ENCODE peak calls at places on chromosome 17, in six cellular contexts. O is psoas muscle; U is left ventricle myocardium inferior; P is heart right ventricle; K is CD4-positive, alpha-beta T cell; F is ovary. S is an unnamed sample.

GRCh38 chr17:55484575-55484974 is 26.7 kb downstream of the SMIM36 start:
- DNase-seq in O (no peak), U (no peak), P (no peak), K (no peak), F (no peak), S (no peak)

GRCh38 chr17:31838641-31839225 is 20.3 kb downstream of the COPRS start:
- DNase-seq in O (no peak), U (no peak), P (no peak), K (no peak), F (no peak), S (no peak)

GRCh38 chr17:61334673-61335072 is 65.0 kb upstream of the TBX2 start:
- DNase-seq in O (no peak), U (no peak), P (no peak), K (no peak), F (no peak), S (no peak)

GRCh38 chr17:15966879-15967248 is 21.9 kb downstream of the ADORA2B start:
- DNase-seq in O (no peak), U (no peak), P (no peak), K (no peak), F (no peak), S (no peak)

GRCh38 chr17:40060887-40061480 is 1.8 kb upstream of the THRA start:
- DNase-seq in O (no peak), U (no peak), P (no peak), K (no peak), F (no peak), S (no peak)

GRCh38 chr17:46822388-46822921 is 4.0 kb upstream of the WNT3 start:
- DNase-seq in O (peak), U (no peak), P (no peak), K (no peak), F (no peak), S (peak)

GRCh38 chr17:47860396-47860795 is 9.4 kb upstream of the SP6 start:
- DNase-seq in O (no peak), U (no peak), P (no peak), K (no peak), F (no peak), S (no peak)

GRCh38 chr17:76398523-76399174 is 14.2 kb downstream of the SPHK1 start:
- DNase-seq in O (no peak), U (no peak), P (no peak), K (no peak), F (no peak), S (no peak)

GRCh38 chr17:82808921-82809905 is 30.6 kb downstream of the ZNF750 start:
- DNase-seq in O (peak), U (no peak), P (no peak), K (no peak), F (peak), S (no peak)

GRCh38 chr17:68378202-68379149 is 78.8 kb downstream of the WIPI1 start:
- DNase-seq in O (peak), U (peak), P (peak), K (no peak), F (peak), S (no peak)

DNA sequence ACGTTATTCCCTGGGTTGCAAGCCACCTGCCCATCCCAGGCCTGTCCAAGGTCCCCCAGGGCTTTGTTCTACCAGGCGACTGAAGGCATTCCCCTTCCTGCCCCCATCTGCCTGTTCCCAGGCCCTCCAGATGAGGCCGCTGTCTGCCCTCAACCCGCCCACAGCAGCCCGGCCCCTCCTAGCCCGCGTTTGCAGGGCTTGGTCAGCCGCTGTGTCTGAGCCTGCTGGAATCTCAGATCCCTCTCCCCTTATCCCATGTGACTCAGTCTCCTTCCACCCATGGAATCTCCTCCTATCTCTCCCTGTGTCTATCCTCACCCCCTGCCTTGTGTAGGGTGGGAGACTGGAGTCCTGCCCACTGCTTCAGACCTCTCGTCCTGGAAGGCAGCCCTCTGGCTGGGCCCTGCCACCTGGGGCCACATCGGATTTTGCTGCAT is 186.0 kb upstream of the TNRC6C start:
- DNase-seq in O (peak), U (peak), P (peak), K (peak), F (no peak), S (peak)
- TF ChIP-seq CTCF in O (peak), U (peak), P (peak), K (peak), F (no peak), S (peak)

DNA sequence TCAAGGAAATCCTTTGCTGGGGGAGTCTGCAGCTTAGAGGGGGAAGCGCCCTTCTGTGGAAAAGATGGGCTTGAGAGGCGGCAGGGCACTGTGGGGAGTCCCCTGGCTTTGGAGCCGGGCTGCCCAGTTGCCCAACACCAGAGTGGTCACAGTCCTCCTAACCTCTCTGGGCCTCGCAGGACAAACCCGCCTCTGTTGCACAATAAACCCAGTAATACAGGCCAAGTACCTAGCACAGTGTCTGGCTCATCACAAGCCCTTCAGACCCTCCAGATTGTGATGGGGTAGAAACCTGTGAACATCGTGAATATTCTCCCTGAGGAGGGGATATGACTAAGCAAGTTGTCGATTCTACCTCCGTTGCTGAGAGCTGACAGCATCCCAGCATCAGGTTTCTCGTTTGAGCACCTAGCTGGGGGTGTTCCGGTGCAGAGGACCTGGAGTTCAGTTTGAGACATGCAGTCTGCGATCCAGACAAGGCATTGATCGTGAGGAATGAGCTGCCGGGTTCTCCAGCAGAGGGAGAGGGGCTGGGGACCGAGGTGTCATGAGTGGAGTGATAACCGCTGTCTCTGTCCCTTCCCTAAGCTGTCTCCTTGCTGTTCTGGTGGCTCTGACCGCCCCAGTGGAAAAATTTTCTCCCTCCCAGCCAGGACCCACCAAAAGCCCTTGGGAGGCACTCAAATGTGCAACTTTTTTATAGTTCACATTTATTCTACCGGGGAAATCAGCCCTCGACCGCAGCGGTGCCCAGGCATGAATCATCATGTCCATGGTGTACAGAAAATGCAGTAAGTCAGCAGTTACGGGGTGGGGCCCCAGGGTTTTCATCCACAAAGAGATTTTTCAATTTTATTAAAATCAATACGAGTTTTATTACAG is 161.9 kb downstream of the WSCD1 start:
- DNase-seq in O (no peak), U (no peak), P (no peak), K (no peak), F (no peak), S (no peak)
- TF ChIP-seq CTCF in O (no peak), U (no peak), P (no peak), K (no peak), F (no peak), S (no peak)

GRCh38 chr17:44575408-44575807 is 18.1 kb downstream of the FZD2 start:
- DNase-seq in O (no peak), U (no peak), P (no peak), K (no peak), F (no peak), S (no peak)

GRCh38 chr17:44581868-44582267 is 24.6 kb downstream of the FZD2 start:
- DNase-seq in O (no peak), U (no peak), P (no peak), K (no peak), F (no peak), S (no peak)

GRCh38 chr17:44584498-44584897 is 27.2 kb downstream of the FZD2 start:
- DNase-seq in O (no peak), U (no peak), P (no peak), K (no peak), F (no peak), S (no peak)

DNA sequence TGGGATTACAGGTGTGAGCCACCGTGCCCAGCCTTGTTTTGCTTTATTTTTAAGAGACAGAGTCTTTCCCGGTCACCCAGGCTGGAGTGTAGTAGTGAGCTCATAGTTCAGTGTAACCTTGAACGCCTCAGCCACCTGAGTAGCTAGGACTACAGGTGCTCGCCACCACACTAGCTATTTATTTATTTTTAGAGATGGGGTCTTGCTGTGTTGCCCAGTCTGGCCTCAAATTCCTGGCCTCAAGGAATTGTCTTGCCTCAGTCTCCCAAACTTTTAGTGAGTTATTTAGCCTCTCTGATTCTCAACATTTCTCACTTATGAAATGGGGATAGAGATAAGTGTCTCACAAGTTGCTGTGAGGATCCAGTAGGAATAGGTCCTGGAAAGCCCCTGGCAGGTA is 21.7 kb downstream of the FZD2 start:
- DNase-seq in O (no peak), U (no peak), P (no peak), K (no peak), F (no peak), S (no peak)
- TF ChIP-seq CTCF in O (no peak), U (no peak), P (no peak), K (no peak), F (no peak), S (no peak)

GRCh38 chr17:50090071-50090470 is 5.1 kb upstream of the PDK2 start:
- DNase-seq in O (peak), U (no peak), P (no peak), K (no peak), F (no peak), S (no peak)

GRCh38 chr17:50093246-50093645 is 1.9 kb upstream of the PDK2 start:
- DNase-seq in O (no peak), U (no peak), P (no peak), K (no peak), F (no peak), S (no peak)

GRCh38 chr17:50093807-50094206 is 1.3 kb upstream of the PDK2 start:
- DNase-seq in O (no peak), U (no peak), P (no peak), K (no peak), F (no peak), S (no peak)

GRCh38 chr17:50088952-50089825 is 6.0 kb upstream of the PDK2 start:
- DNase-seq in O (peak), U (no peak), P (no peak), K (no peak), F (no peak), S (no peak)

DNA sequence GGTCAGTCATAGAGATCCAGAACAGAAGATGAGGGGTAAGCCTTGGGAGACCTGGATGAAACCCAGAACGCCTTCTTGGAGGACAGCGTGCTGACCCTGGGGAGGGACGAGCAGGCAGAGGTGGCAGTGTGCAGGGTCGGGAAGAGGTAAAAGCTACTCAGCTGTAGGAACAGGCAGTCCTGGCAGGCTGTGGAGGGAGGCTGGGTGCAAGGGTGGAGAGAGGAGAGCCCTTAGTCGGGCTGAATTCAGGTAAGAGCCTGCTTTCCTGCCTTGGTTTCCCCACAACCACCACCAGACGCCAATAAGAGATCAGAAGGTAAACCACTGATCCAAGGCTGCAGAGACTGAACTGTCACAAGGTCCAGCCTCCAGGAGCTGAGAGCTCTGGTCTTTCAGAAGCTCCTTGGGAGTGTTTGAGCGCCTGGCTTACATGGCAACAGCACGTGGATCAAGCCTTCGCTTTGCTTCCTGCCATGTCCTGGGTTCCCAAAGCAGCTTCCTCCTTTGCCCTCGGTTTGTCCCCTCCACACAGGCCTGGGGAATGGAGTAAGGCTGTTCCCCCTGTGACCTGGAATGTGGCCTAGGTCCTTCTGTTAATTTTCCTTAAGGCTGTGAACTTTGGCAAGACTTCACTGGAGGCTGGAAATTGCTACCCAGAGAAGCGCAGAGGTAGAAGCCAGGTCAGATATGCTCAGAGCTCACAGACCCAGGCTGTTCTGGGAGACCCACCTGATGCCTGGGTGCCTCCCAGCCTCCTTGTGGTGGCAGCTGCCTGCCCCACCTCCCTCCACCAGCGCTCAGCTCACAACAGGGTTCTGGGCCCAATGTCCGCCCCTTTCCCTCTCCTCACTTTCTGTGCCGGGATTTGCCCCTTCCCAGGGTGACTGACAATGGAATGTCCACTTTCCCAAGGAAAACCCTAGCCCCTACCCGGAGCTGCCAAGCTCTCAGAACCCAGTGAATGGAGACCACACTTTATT is 3.9 kb upstream of the PDK2 start:
- DNase-seq in O (no peak), U (no peak), P (no peak), K (no peak), F (no peak), S (no peak)
- TF ChIP-seq CTCF in O (no peak), U (no peak), P (no peak), K (no peak), F (no peak), S (no peak)

GRCh38 chr17:74748529-74749261 is at the start of gene NHERF1:
- DNase-seq in O (peak), U (peak), P (peak), K (peak), F (peak), S (peak)
- TF ChIP-seq CTCF in O (no peak), U (peak), P (no peak), K (no peak), F (no peak), S (no peak)

GRCh38 chr17:781920-782731 is at the start of the genes GLOD4 and MRM3:
- DNase-seq in O (peak), U (peak), P (peak), K (peak), F (peak), S (peak)
- TF ChIP-seq CTCF in O (peak), U (peak), P (no peak), K (no peak), F (peak), S (no peak)

S was measured in GM13976.